ENCODE peak calls at places on chromosomes 4 and X, in eight cellular contexts. N is CD14-positive monocyte, B is adrenal gland, E is foreskin fibroblast, Y is neural crest cell, A is AG09309, P is fibroblast of pulmonary artery, H is GM12878. C is an unnamed sample.

GRCh38 chr4:16582526-16582925 is 315.9 kb downstream of the LDB2 start:
- DNase-seq in N (no peak), B (no peak), E (no peak), Y (no peak), A (no peak), P (no peak), H (no peak), C (peak; percentile 48)

GRCh38 chr4:41214158-41215146 is at the start of gene APBB2:
- DNase-seq in N (peak; percentile 76), B (peak; percentile 96), E (peak; percentile 97), Y (peak; percentile 93), A (peak; percentile 84), P (peak; percentile 98), H (peak; percentile 49), C (peak; percentile 98)

GRCh38 chrX:150913511-150913910 is 15.0 kb upstream of the CD99L2 start:
- DNase-seq in N (no peak), B (no peak), E (peak; percentile 50), Y (no peak), A (peak; percentile 58), P (peak; percentile 46), H (no peak), C (no peak)

GRCh38 chr4:118834960-118835895 is 698 bp downstream of the SEC24D start:
- DNase-seq in N (peak; percentile 84), B (peak; percentile 71), E (peak; percentile 88), Y (peak; percentile 9), A (peak; percentile 80), P (peak; percentile 87), H (peak; percentile 62), C (peak; percentile 32)

GRCh38 chr4:81314196-81314896 is 99.3 kb upstream of the PRKG2 start:
- DNase-seq in N (no peak), B (peak; percentile 21), E (peak; percentile 93), Y (no peak), A (peak; percentile 20), P (peak; percentile 93), H (no peak), C (no peak)

GRCh38 chrX:154350429-154351182 is 23.8 kb downstream of the FLNA start:
- DNase-seq in N (peak; percentile 19), B (no peak), E (no peak), Y (no peak), A (no peak), P (no peak), H (no peak), C (no peak)

GRCh38 chr4:36758312-36758690 is 476.9 kb downstream of the DTHD1 start:
- DNase-seq in N (no peak), B (no peak), E (no peak), Y (no peak), A (no peak), P (peak; percentile 1), H (no peak), C (no peak)

GRCh38 chrX:149151805-149152757 is 353.0 kb downstream of the IDS start:
- DNase-seq in N (no peak), B (no peak), E (peak; percentile 64), Y (no peak), A (no peak), P (peak; percentile 84), H (peak; percentile 24), C (no peak)

GRCh38 chrX:136353519-136354095 is 52.8 kb downstream of the ADGRG4 start:
- DNase-seq in N (no peak), B (no peak), E (no peak), Y (no peak), A (no peak), P (peak; percentile 0), H (no peak), C (no peak)

GRCh38 chr4:3193531-3194203 is 55.3 kb upstream of the MSANTD1 start:
- DNase-seq in N (no peak), B (no peak), E (no peak), Y (no peak), A (no peak), P (peak; percentile 29), H (no peak), C (no peak)

GRCh38 chr4:143185253-143186107 is 763 bp downstream of the USP38 start:
- DNase-seq in N (peak; percentile 44), B (no peak), E (peak; percentile 8), Y (peak; percentile 2), A (no peak), P (peak; percentile 14), H (no peak), C (peak; percentile 13)

GRCh38 chrX:93985621-93986020 is 311.6 kb downstream of the FAM133A start:
- DNase-seq in N (no peak), B (peak; percentile 0), E (no peak), Y (no peak), A (no peak), P (no peak), H (no peak), C (no peak)

GRCh38 chr4:185128272-185129119 is 14.6 kb upstream of the SLC25A4 start:
- DNase-seq in N (no peak), B (no peak), E (no peak), Y (no peak), A (no peak), P (peak; percentile 18), H (no peak), C (peak; percentile 52)

GRCh38 chr4:164700471-164700870 is 53.5 kb upstream of the SMIM31 start:
- DNase-seq in N (no peak), B (peak; percentile 3), E (no peak), Y (peak; percentile 15), A (no peak), P (no peak), H (no peak), C (peak; percentile 38)
- TF ChIP-seq CTCF in N (no peak), B (no peak), E (no peak), Y (peak; percentile 44), A (no peak), P (no peak), H (peak; percentile 29), C (peak; percentile 66)

GRCh38 chrX:57156397-57157049 is 19.3 kb upstream of the SPIN2A start:
- DNase-seq in N (no peak), B (peak; percentile 45), E (no peak), Y (no peak), A (peak; percentile 4), P (peak; percentile 52), H (no peak), C (peak; percentile 39)
- TF ChIP-seq CTCF in N (no peak), B (no peak), E (peak; percentile 34), Y (peak; percentile 61), A (peak; percentile 62), P (peak; percentile 47), H (peak; percentile 41), C (no peak)

GRCh38 chrX:129876734-129877395 is 29.1 kb upstream of the UTP14A start:
- DNase-seq in N (no peak), B (no peak), E (peak; percentile 28), Y (no peak), A (no peak), P (peak; percentile 48), H (no peak), C (no peak)

GRCh38 chrX:129877401-129877800 is 28.6 kb upstream of the UTP14A start:
- DNase-seq in N (no peak), B (no peak), E (no peak), Y (no peak), A (no peak), P (no peak), H (no peak), C (no peak)

GRCh38 chrX:129872524-129872923 is 28.8 kb upstream of the ZDHHC9 start:
- DNase-seq in N (no peak), B (no peak), E (no peak), Y (no peak), A (no peak), P (no peak), H (no peak), C (no peak)

GRCh38 chrX:129875669-129876068 is 30.3 kb upstream of the UTP14A start:
- DNase-seq in N (no peak), B (no peak), E (peak; percentile 73), Y (no peak), A (peak; percentile 43), P (peak; percentile 65), H (no peak), C (no peak)
- TF ChIP-seq CTCF in N (no peak), B (no peak), E (no peak), Y (no peak), A (no peak), P (peak; percentile 11), H (no peak), C (no peak)

GRCh38 chr4:127352220-127352619 is 280.5 kb upstream of the INTU start:
- DNase-seq in N (no peak), B (peak; percentile 2), E (no peak), Y (no peak), A (no peak), P (no peak), H (no peak), C (no peak)
- TF ChIP-seq CTCF in N (no peak), B (no peak), E (no peak), Y (no peak), A (no peak), P (no peak), H (no peak), C (no peak)